ENCODE peak calls at places on chromosomes 6 and 20, in seven cellular contexts. X, E, O, I, B, A and N are unnamed samples.

GRCh38 chr6:156752666-156753301 is 24.4 kb upstream of the ARID1B start:
- DNase-seq in B (no peak), A (no peak), O (peak), X (no peak), E (no peak), I (no peak), N (no peak)

GRCh38 chr6:52995913-52996685 is 1.0 kb upstream of the GSTA4 start:
- DNase-seq in B (peak), I (peak), X (peak), E (peak), A (peak), O (peak), N (peak)

GRCh38 chr6:167793421-167793820 is 33.3 kb upstream of the AFDN start:
- DNase-seq in E (no peak), O (no peak), I (no peak), B (no peak), A (peak), X (peak), N (no peak)

GRCh38 chr6:36578030-36578825 is 15.9 kb upstream of the SRSF3 start:
- DNase-seq in X (no peak), B (peak), O (no peak), E (no peak), I (no peak), A (no peak), N (no peak)

GRCh38 chr20:10250902-10251301 is 32.3 kb downstream of the SNAP25 start:
- DNase-seq in A (no peak), E (no peak), O (no peak), B (no peak), X (peak), I (no peak), N (no peak)

GRCh38 chr20:1804554-1804956 is 90.7 kb upstream of the SIRPA start:
- DNase-seq in A (no peak), X (no peak), O (no peak), E (no peak), I (no peak), B (no peak), N (no peak)

GRCh38 chr20:60038400-60038799 is 80.2 kb downstream of the CDH26 start:
- DNase-seq in I (no peak), E (no peak), X (no peak), B (no peak), O (no peak), A (no peak), N (no peak)

GRCh38 chr20:37941992-37942391 is 39.1 kb downstream of the VSTM2L start:
- DNase-seq in I (no peak), E (no peak), O (no peak), B (no peak), X (no peak), A (no peak), N (no peak)

GRCh38 chr20:40571625-40572024 is 117.4 kb downstream of the MAFB start:
- DNase-seq in A (no peak), I (no peak), X (no peak), B (no peak), E (no peak), O (no peak), N (no peak)

GRCh38 chr20:1418335-1418734 is 25.5 kb upstream of the FKBP1A start:
- DNase-seq in I (no peak), X (no peak), A (peak), O (no peak), E (peak), B (peak), N (no peak)

GRCh38 chr6:2476376-2476775 is 231.0 kb upstream of the GMDS start:
- DNase-seq in A (no peak), I (no peak), E (no peak), X (no peak), O (no peak), B (no peak), N (no peak)

GRCh38 chr20:44288252-44288651 is 22.8 kb downstream of the FITM2 start:
- DNase-seq in E (no peak), A (no peak), X (no peak), O (peak), I (no peak), B (no peak), N (no peak)

GRCh38 chr6:147546501-147547368 is 38.2 kb downstream of the SAMD5 start:
- DNase-seq in E (no peak), I (no peak), X (no peak), B (no peak), A (peak), O (no peak), N (peak)

GRCh38 chr20:46139243-46139889 is 21.3 kb downstream of the CD40 start:
- DNase-seq in A (no peak), I (no peak), E (no peak), X (no peak), O (no peak), B (no peak), N (no peak)

GRCh38 chr6:6631526-6632276 is 43.2 kb downstream of the LY86 start:
- DNase-seq in X (no peak), A (peak), O (no peak), I (no peak), B (peak), E (no peak), N (no peak)

GRCh38 chr6:160137989-160138835 is 16.6 kb downstream of the SLC22A1 start:
- DNase-seq in O (peak), I (no peak), B (peak), E (peak), X (peak), A (peak), N (no peak)

GRCh38 chr6:132813173-132813856 is 1.1 kb upstream of the RPS12 start:
- DNase-seq in I (peak), X (peak), A (peak), E (no peak), B (no peak), O (peak), N (no peak)

GRCh38 chr6:161257778-161258457 is 15.9 kb downstream of the AGPAT4 start:
- DNase-seq in A (peak), X (peak), O (no peak), E (peak), I (no peak), B (peak), N (peak)

GRCh38 chr6:44535446-44535845 is 147.9 kb downstream of the CDC5L start:
- DNase-seq in B (no peak), I (no peak), A (no peak), E (no peak), X (no peak), O (no peak), N (no peak)

GRCh38 chr6:30493643-30494250 is 4.4 kb downstream of the HLA-E start:
- DNase-seq in I (no peak), E (no peak), A (no peak), O (peak), X (no peak), B (no peak), N (no peak)
- TF ChIP-seq CTCF in I (peak), E (peak), A (peak), O (peak), X (no peak), B (peak), N (no peak)

GRCh38 chr6:1164600-1164999 is 147.3 kb upstream of the FOXQ1 start:
- DNase-seq in B (no peak), E (no peak), I (no peak), O (no peak), X (no peak), A (no peak), N (no peak)

GRCh38 chr6:1162367-1163275 is 149.3 kb upstream of the FOXQ1 start:
- DNase-seq in B (peak), I (no peak), A (no peak), X (no peak), O (no peak), E (peak), N (no peak)

GRCh38 chr6:1163501-1163900 is 148.4 kb upstream of the FOXQ1 start:
- DNase-seq in X (no peak), E (no peak), I (no peak), B (no peak), O (no peak), A (no peak), N (no peak)
- H3K4me3 ChIP-seq in X (no peak), E (no peak), I (no peak), B (no peak), O (no peak), A (no peak), N (no peak)

GRCh38 chr20:31594002-31594557 is 11.0 kb upstream of the ID1 start:
- DNase-seq in O (no peak), I (no peak), E (no peak), A (no peak), X (no peak), B (no peak), N (no peak)

GRCh38 chr20:31595380-31595653 is 9.8 kb upstream of the ID1 start:
- DNase-seq in A (no peak), B (no peak), X (no peak), E (no peak), O (no peak), I (no peak), N (no peak)

GRCh38 chr20:31594558-31595379 is 10.3 kb upstream of the ID1 start:
- DNase-seq in I (peak), E (no peak), X (peak), A (no peak), B (no peak), O (no peak), N (no peak)

GRCh38 chr20:31595654-31596411 is 9.3 kb upstream of the ID1 start:
- DNase-seq in I (peak), O (no peak), X (peak), E (peak), A (peak), B (peak), N (no peak)

DNA sequence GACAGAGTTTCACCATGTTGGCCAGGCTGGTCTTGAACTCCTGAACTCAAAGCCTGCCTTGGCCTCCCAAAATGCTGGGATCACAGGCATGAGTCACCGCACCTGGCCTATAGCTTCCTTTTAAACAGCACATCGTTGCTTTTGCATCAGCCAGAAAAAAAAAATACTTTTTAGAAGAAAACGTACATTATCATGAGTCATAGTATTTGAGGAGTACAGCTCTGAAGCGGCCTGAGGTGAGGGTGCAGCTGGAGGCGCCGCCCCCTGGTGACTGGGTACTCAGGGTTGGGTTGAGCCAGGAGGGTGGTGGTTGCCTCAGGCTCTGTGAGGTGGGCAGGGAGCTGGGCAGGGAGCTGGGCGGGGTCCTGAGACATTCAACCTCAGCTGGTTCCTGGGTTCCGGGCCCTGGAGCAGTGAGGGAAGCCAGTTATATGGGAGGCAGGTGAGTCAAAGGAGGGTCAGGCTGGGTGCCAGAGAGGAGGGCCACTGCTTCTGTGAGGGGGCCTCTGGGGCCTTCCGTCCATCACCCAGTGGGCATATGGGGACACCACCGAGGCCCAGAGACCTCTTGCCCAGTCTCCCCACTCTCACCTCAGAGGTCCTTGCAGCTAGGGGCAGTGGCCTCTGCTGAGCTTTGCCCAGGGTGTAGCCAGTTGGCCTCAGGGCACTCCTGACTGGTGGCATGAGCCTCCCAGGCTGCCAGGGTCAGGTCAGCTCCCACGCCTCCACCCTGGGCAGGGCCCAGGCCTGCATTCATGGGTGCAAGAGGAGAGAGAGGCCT is 11.7 kb upstream of the ID1 start:
- DNase-seq in E (peak), X (peak), A (peak), O (no peak), B (peak), I (peak), N (no peak)
- TF ChIP-seq CTCF in E (peak), X (peak), A (peak), O (no peak), B (no peak), I (no peak), N (peak)

GRCh38 chr6:38774933-38775707 is 60.0 kb downstream of the DNAH8 start:
- DNase-seq in X (no peak), O (peak), I (no peak), A (no peak), B (no peak), E (no peak), N (no peak)
- H3K4me3 ChIP-seq in X (no peak), O (peak), I (no peak), A (no peak), B (no peak), E (no peak), N (no peak)

GRCh38 chr6:131314838-131315237 is 179.6 kb downstream of the AKAP7 start:
- DNase-seq in O (no peak), X (no peak), I (no peak), E (no peak), B (no peak), A (no peak), N (no peak)
- TF ChIP-seq CTCF in O (no peak), X (no peak), I (no peak), E (no peak), B (no peak), A (no peak), N (no peak)

DNA sequence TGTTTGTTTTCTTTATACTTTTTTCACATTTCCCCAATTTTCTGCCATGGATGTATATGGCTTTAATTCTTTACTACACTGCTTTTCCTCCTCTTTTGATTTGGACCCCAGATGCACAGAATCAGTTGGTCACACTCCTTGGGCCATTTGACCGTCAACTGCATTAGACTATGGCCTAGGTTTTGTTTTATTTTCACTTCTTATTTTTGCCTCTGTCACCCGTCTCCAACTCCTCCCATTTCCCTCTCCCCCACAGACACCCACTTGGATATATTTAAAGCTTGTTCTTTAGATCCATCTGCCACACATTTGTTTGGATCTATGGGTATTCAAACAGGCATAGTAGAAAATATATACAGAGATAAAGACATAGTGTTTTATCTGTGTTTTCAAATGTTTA is 11.3 kb upstream of the PREX1 start:
- DNase-seq in O (peak), I (no peak), B (no peak), E (no peak), X (no peak), A (no peak), N (no peak)
- H3K4me3 ChIP-seq in O (peak), I (no peak), B (no peak), E (no peak), X (no peak), A (no peak), N (no peak)

GRCh38 chr6:135535989-135536414 is 38.5 kb upstream of the AHI1 start:
- DNase-seq in I (no peak), B (peak), E (peak), X (peak), A (peak), O (peak), N (peak)
- TF ChIP-seq CTCF in I (peak), B (peak), E (peak), X (peak), A (peak), O (peak), N (peak)

GRCh38 chr20:22403860-22404608 is 180.3 kb downstream of the FOXA2 start:
- DNase-seq in X (no peak), A (peak), O (peak), I (peak), E (no peak), B (no peak), N (no peak)
- H3K4me3 ChIP-seq in X (peak), A (peak), O (peak), I (peak), E (no peak), B (peak), N (no peak)

GRCh38 chr6:135266675-135267074 is 85.6 kb downstream of the MYB start:
- DNase-seq in E (no peak), B (no peak), I (no peak), A (no peak), X (no peak), O (no peak), N (no peak)

GRCh38 chr6:135267085-135267484 is 86.0 kb downstream of the MYB start:
- DNase-seq in E (no peak), A (no peak), B (no peak), I (no peak), X (no peak), O (no peak), N (no peak)

GRCh38 chr6:135268263-135268662 is 87.2 kb downstream of the MYB start:
- DNase-seq in O (no peak), I (no peak), A (no peak), E (no peak), B (no peak), X (no peak), N (no peak)

GRCh38 chr6:135261872-135262725 is 81.0 kb downstream of the MYB start:
- DNase-seq in B (no peak), A (no peak), X (no peak), E (no peak), I (no peak), O (no peak), N (no peak)

DNA sequence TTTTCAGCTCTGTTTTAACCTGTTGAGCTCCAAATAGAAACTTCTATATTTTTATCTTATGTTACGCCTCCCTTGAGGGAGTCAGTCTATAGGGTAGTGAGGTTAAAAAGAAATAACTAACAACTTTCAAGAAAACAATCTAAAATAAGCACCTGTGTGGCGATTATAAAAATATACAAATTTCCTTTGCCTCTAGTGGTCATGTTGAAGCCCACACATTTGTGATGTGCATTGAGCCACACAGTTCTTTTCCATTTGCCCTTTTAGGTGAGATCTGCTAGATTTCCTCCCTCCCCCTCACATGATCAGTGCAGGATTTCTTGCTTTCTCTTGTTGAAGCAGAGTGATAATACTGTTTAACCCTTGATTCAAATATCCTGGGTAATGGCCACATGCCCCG is 84.2 kb downstream of the MYB start:
- DNase-seq in A (no peak), X (no peak), B (no peak), O (no peak), E (no peak), I (no peak), N (no peak)
- TF ChIP-seq CTCF in A (no peak), X (no peak), B (no peak), O (no peak), E (no peak), I (no peak), N (no peak)

GRCh38 chr6:26272171-26272631 is 92.8 kb upstream of the BTN3A2 start:
- DNase-seq in O (peak), A (peak), B (no peak), E (no peak), I (peak), X (peak), N (no peak)

GRCh38 chr6:26275663-26276062 is 89.3 kb upstream of the BTN3A2 start:
- DNase-seq in B (no peak), O (no peak), E (no peak), X (no peak), I (no peak), A (no peak), N (no peak)

GRCh38 chr6:26270903-26271639 is 93.9 kb upstream of the BTN3A2 start:
- DNase-seq in E (peak), B (peak), O (peak), A (peak), I (peak), X (peak), N (no peak)

GRCh38 chr6:26271640-26272090 is 93.3 kb upstream of the BTN3A2 start:
- DNase-seq in O (no peak), I (no peak), A (no peak), E (no peak), X (no peak), B (no peak), N (no peak)

GRCh38 chr6:26273673-26274595 is 91.1 kb upstream of the BTN3A2 start:
- DNase-seq in B (peak), O (peak), I (no peak), X (peak), E (peak), A (peak), N (no peak)
- H3K4me3 ChIP-seq in B (peak), O (peak), I (peak), X (peak), E (peak), A (peak), N (peak)